ENCODE peak calls at places on chromosomes 13 and 19, in eight cellular contexts. M, U, R, Y, I, V, T and E are unnamed samples.

GRCh38 chr19:9848761-9849160 is 13.6 kb downstream of the PIN1 start:
- DNase-seq in M (no peak), U (no peak), R (no peak), Y (no peak), I (no peak), V (no peak), T (peak; percentile 77), E (no peak)

GRCh38 chr13:71244181-71244580 is 622.8 kb downstream of the DACH1 start:
- DNase-seq in M (no peak), U (no peak), R (no peak), Y (no peak), I (no peak), V (no peak), T (no peak), E (no peak)

GRCh38 chr13:100235311-100235901 is 146.5 kb downstream of the PCCA start:
- DNase-seq in M (no peak), U (peak; percentile 23), R (no peak), Y (no peak), I (no peak), V (peak; percentile 51), T (no peak), E (peak; percentile 70)

GRCh38 chr13:24271611-24272451 is 37.5 kb upstream of the C1QTNF9 start:
- DNase-seq in M (peak; percentile 70), U (no peak), R (peak; percentile 79), Y (peak; percentile 72), I (peak; percentile 84), V (peak; percentile 77), T (peak; percentile 85), E (no peak)

GRCh38 chr13:24923305-24923640 is 159.3 kb downstream of the RNF17 start:
- DNase-seq in M (no peak), U (peak; percentile 4), R (no peak), Y (no peak), I (no peak), V (peak; percentile 39), T (no peak), E (no peak)

GRCh38 chr13:73223372-73223781 is 164.6 kb downstream of the KLF5 start:
- DNase-seq in M (no peak), U (no peak), R (no peak), Y (no peak), I (no peak), V (no peak), T (no peak), E (no peak)

GRCh38 chr19:31546561-31546960 is 197.3 kb upstream of the TSHZ3 start:
- DNase-seq in M (no peak), U (no peak), R (no peak), Y (no peak), I (no peak), V (no peak), T (no peak), E (no peak)

GRCh38 chr19:11197291-11198174 is at the start of gene KANK2:
- DNase-seq in M (peak; percentile 91), U (peak; percentile 75), R (peak; percentile 87), Y (peak; percentile 90), I (peak; percentile 94), V (peak; percentile 99), T (peak; percentile 97), E (peak; percentile 74)

GRCh38 chr19:4075373-4075772 is 8.7 kb upstream of the ZBTB7A start:
- DNase-seq in M (no peak), U (no peak), R (no peak), Y (no peak), I (no peak), V (no peak), T (peak; percentile 81), E (no peak)

GRCh38 chr19:2059422-2060201 is 8.6 kb upstream of the MKNK2 start:
- DNase-seq in M (peak; percentile 92), U (peak; percentile 60), R (peak; percentile 57), Y (peak; percentile 91), I (peak; percentile 89), V (peak; percentile 59), T (peak; percentile 93), E (peak; percentile 60)

GRCh38 chr19:46537136-46538097 is 41.8 kb upstream of the PNMA8B start:
- DNase-seq in M (peak; percentile 65), U (peak; percentile 59), R (peak; percentile 41), Y (peak; percentile 70), I (peak; percentile 75), V (peak; percentile 70), T (no peak), E (peak; percentile 44)

GRCh38 chr19:21328402-21328801 is 808 bp downstream of the ZNF708 start:
- DNase-seq in M (no peak), U (no peak), R (no peak), Y (no peak), I (no peak), V (peak; percentile 26), T (no peak), E (no peak)

GRCh38 chr13:108096301-108096700 is 119.0 kb downstream of the LIG4 start:
- DNase-seq in M (no peak), U (no peak), R (no peak), Y (no peak), I (no peak), V (no peak), T (no peak), E (no peak)

GRCh38 chr19:30512748-30513389 is 140.7 kb downstream of the ZNF536 start:
- DNase-seq in M (no peak), U (no peak), R (no peak), Y (no peak), I (no peak), V (peak; percentile 74), T (no peak), E (no peak)

GRCh38 chr19:31312004-31312403 is 37.2 kb downstream of the TSHZ3 start:
- DNase-seq in M (no peak), U (no peak), R (peak; percentile 64), Y (no peak), I (peak; percentile 68), V (no peak), T (no peak), E (no peak)

GRCh38 chr13:75445717-75446529 is 36.0 kb downstream of the TBC1D4 start:
- DNase-seq in M (no peak), U (no peak), R (no peak), Y (no peak), I (no peak), V (no peak), T (no peak), E (no peak)
- H3K27ac ChIP-seq in M (peak overlapping the region; percentile 57), U (no peak overlapping the region), R (no peak overlapping the region), Y (no peak overlapping the region), I (peak overlapping the region; percentile 8), V (peak overlapping the region; percentile 47), T (no peak overlapping the region), E (no peak overlapping the region)

DNA sequence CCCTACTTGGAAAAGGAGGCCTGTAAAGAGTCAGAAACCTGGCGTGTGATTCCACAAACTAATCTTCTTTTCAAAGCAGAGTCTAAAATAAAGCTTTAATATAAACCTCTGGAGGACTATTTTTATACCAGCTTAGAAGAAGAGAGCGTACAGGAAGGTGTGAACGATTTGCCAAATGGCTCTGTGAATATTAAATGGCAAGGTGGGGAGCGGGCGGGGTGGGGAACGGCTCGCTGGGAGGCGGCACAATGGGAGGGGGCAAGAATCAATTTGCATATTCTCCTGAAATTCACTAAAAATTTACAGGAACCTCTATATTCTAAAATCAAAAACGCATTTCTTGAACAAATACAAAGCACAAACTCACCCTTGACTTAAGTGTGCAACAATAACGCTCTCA is 982 bp downstream of the ZNF780B start:
- DNase-seq in M (no peak), U (no peak), R (no peak), Y (no peak), I (no peak), V (peak; percentile 12), T (peak; percentile 8), E (no peak)
- H3K4me3 ChIP-seq in M (peak overlapping the region; percentile 96), U (peak overlapping the region; percentile 62), R (peak overlapping the region; percentile 70), Y (peak overlapping the region; percentile 59), I (peak overlapping the region; percentile 76), V (peak overlapping the region; percentile 80), T (peak overlapping the region; percentile 88), E (peak overlapping the region; percentile 66)

DNA sequence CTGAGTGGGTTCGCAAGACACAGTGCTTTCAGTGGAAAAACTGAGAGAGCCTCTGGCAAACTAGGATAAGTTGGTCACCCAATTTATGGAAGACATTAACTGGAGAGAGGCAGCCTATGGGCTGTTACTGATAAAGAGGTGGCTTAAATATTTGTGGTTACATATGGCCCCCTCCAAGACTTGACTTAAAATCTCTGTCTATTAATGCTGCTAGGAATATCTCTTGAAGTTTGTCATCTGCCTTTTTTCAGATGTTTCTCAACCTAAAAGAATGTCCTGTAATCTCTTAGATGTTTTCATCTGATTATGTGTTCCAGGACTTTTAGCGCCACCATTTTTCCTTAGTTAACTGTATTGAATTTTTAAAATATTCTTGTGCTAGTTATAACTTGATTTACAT is 54.6 kb downstream of the NAA16 start:
- DNase-seq in M (no peak), U (no peak), R (no peak), Y (no peak), I (no peak), V (no peak), T (no peak), E (no peak)
- TF ChIP-seq EP300 in M (no peak), U (no peak), R (no peak), Y (no peak), I (no peak), V (no peak), T (no peak), E (no peak)

GRCh38 chr19:15253513-15253912 is 21.3 kb upstream of the EPHX3 start:
- DNase-seq in M (no peak), U (no peak), R (no peak), Y (no peak), I (no peak), V (no peak), T (no peak), E (no peak)

GRCh38 chr19:15251749-15252397 is 19.6 kb upstream of the EPHX3 start:
- DNase-seq in M (peak; percentile 33), U (peak; percentile 58), R (peak; percentile 92), Y (peak; percentile 67), I (peak; percentile 97), V (peak; percentile 77), T (peak; percentile 82), E (peak; percentile 69)

GRCh38 chr19:15251010-15251748 is 18.9 kb upstream of the EPHX3 start:
- DNase-seq in M (no peak), U (no peak), R (peak; percentile 37), Y (no peak), I (no peak), V (no peak), T (no peak), E (no peak)

GRCh38 chr19:15253076-15253475 is 20.8 kb upstream of the EPHX3 start:
- DNase-seq in M (no peak), U (no peak), R (no peak), Y (no peak), I (no peak), V (no peak), T (no peak), E (no peak)

GRCh38 chr19:15252398-15253018 is 20.3 kb upstream of the EPHX3 start:
- DNase-seq in M (no peak), U (no peak), R (no peak), Y (no peak), I (no peak), V (no peak), T (no peak), E (no peak)
- H3K27ac ChIP-seq in M (peak overlapping the region; percentile 87), U (peak overlapping the region; percentile 40), R (no peak overlapping the region), Y (peak overlapping the region; percentile 82), I (peak overlapping the region; percentile 86), V (peak overlapping the region; percentile 97), T (peak overlapping the region; percentile 86), E (peak overlapping the region; percentile 44)